ENCODE peak calls at places on chromosomes 1 and 21, in eight cellular contexts. H is non-pigmented ciliary epithelial cell, I is LoVo, W is SK-N-DZ, G is epithelial cell of proximal tubule, R is posterior vena cava, M is Right ventricle myocardium superior, E is brain microvascular endothelial cell. T is an unnamed sample.

GRCh38 chr1:240256836-240257503 is 165.3 kb downstream of the FMN2 start:
- DNase-seq in H (no peak), I (no peak), W (no peak), G (no peak), R (no peak), M (no peak), E (no peak), T (no peak)

GRCh38 chr1:119254067-119254720 is 113.7 kb upstream of the WARS2 start:
- DNase-seq in H (no peak), I (no peak), W (no peak), G (peak; percentile 32), R (no peak), M (no peak), E (no peak), T (no peak)

GRCh38 chr1:44002606-44003157 is 11.3 kb downstream of the CCDC24 start:
- DNase-seq in H (no peak), I (no peak), W (no peak), G (no peak), R (no peak), M (no peak), E (no peak), T (no peak)

GRCh38 chr1:8047686-8048522 is 21.8 kb upstream of the ERRFI1 start:
- DNase-seq in H (no peak), I (peak; percentile 57), W (no peak), G (no peak), R (no peak), M (no peak), E (peak; percentile 58), T (peak; percentile 8)

GRCh38 chr1:199422206-199422605 is 605.3 kb upstream of the NR5A2 start:
- DNase-seq in H (no peak), I (no peak), W (peak; percentile 5), G (no peak), R (no peak), M (no peak), E (peak; percentile 44), T (peak; percentile 60)

GRCh38 chr1:235919797-235920475 is 53.2 kb upstream of the LYST start:
- DNase-seq in H (no peak), I (peak; percentile 22), W (no peak), G (peak; percentile 56), R (no peak), M (no peak), E (peak; percentile 59), T (peak; percentile 99)

GRCh38 chr1:232385221-232385620 is 244.7 kb downstream of the SIPA1L2 start:
- DNase-seq in H (peak; percentile 23), I (no peak), W (no peak), G (no peak), R (no peak), M (no peak), E (peak; percentile 83), T (no peak)

GRCh38 chr1:228416217-228416971 is at the start of gene TRIM17:
- DNase-seq in H (no peak), I (no peak), W (no peak), G (no peak), R (peak; percentile 79), M (no peak), E (no peak), T (peak; percentile 66)

GRCh38 chr1:101026394-101026788 is 807 bp upstream of the DPH5 start:
- DNase-seq in H (no peak), I (no peak), W (no peak), G (no peak), R (no peak), M (no peak), E (no peak), T (no peak)

GRCh38 chr1:109385417-109385816 is 12.3 kb downstream of the SORT1 start:
- DNase-seq in H (no peak), I (no peak), W (no peak), G (no peak), R (no peak), M (peak; percentile 50), E (no peak), T (peak; percentile 75)

GRCh38 chr1:33004628-33005027 is 32.1 kb downstream of the AK2 start:
- DNase-seq in H (no peak), I (no peak), W (no peak), G (no peak), R (no peak), M (no peak), E (peak; percentile 25), T (no peak)

GRCh38 chr1:172777767-172778166 is 118.9 kb downstream of the FASLG start:
- DNase-seq in H (no peak), I (no peak), W (no peak), G (no peak), R (no peak), M (no peak), E (no peak), T (no peak)

GRCh38 chr1:202798260-202798659 is 10.0 kb downstream of the KDM5B start:
- DNase-seq in H (no peak), I (no peak), W (no peak), G (no peak), R (no peak), M (no peak), E (no peak), T (no peak)

GRCh38 chr1:19209439-19209989 is 552 bp downstream of the UBR4 start:
- DNase-seq in H (no peak), I (peak; percentile 36), W (peak; percentile 33), G (no peak), R (peak; percentile 83), M (no peak), E (peak; percentile 41), T (peak; percentile 32)

GRCh38 chr1:51329443-51330325 is 678 bp downstream of the TTC39A start:
- DNase-seq in H (no peak), I (no peak), W (no peak), G (no peak), R (no peak), M (peak; percentile 76), E (no peak), T (peak; percentile 90)

GRCh38 chr1:4045397-4046010 is 145.4 kb upstream of the C1orf174 start:
- DNase-seq in H (no peak), I (no peak), W (no peak), G (no peak), R (no peak), M (no peak), E (no peak), T (peak; percentile 20)

GRCh38 chr1:236354330-236355147 is 39.5 kb upstream of the EDARADD start:
- DNase-seq in H (peak; percentile 24), I (no peak), W (no peak), G (no peak), R (no peak), M (no peak), E (peak; percentile 54), T (no peak)

GRCh38 chr1:30822006-30822405 is 64.4 kb upstream of the LAPTM5 start:
- DNase-seq in H (no peak), I (no peak), W (no peak), G (no peak), R (no peak), M (no peak), E (no peak), T (no peak)

GRCh38 chr1:220918285-220918951 is 39.2 kb downstream of the HLX start:
- DNase-seq in H (no peak), I (no peak), W (peak; percentile 25), G (no peak), R (no peak), M (no peak), E (no peak), T (peak; percentile 77)

GRCh38 chr1:246805135-246805716 is 81.0 kb downstream of the SCCPDH start:
- DNase-seq in H (no peak), I (no peak), W (no peak), G (no peak), R (no peak), M (no peak), E (no peak), T (no peak)

GRCh38 chr1:145956776-145957442 is 908 bp downstream of the LIX1L start:
- DNase-seq in H (no peak), I (no peak), W (peak; percentile 23), G (no peak), R (no peak), M (peak; percentile 51), E (no peak), T (no peak)

GRCh38 chr1:219883400-219884332 is 44.7 kb downstream of the SLC30A10 start:
- DNase-seq in H (no peak), I (no peak), W (no peak), G (no peak), R (no peak), M (no peak), E (no peak), T (peak; percentile 16)

GRCh38 chr1:214587165-214587564 is 15.8 kb upstream of the CENPF start:
- DNase-seq in H (no peak), I (no peak), W (no peak), G (no peak), R (no peak), M (no peak), E (no peak), T (peak; percentile 56)

GRCh38 chr1:65001238-65001792 is 35.0 kb upstream of the JAK1 start:
- DNase-seq in H (no peak), I (no peak), W (no peak), G (no peak), R (peak; percentile 97), M (peak; percentile 92), E (peak; percentile 73), T (no peak)

GRCh38 chr1:205052689-205053088 is 9.7 kb downstream of the CNTN2 start:
- DNase-seq in H (no peak), I (no peak), W (no peak), G (no peak), R (no peak), M (no peak), E (no peak), T (peak; percentile 97)

GRCh38 chr1:235622933-235623790 is 26.4 kb downstream of the GNG4 start:
- DNase-seq in H (no peak), I (no peak), W (no peak), G (no peak), R (no peak), M (no peak), E (no peak), T (peak; percentile 20)

GRCh38 chr1:228085287-228085926 is 2.9 kb downstream of the ARF1 start:
- DNase-seq in H (peak; percentile 54), I (no peak), W (no peak), G (no peak), R (peak; percentile 52), M (peak; percentile 36), E (peak; percentile 55), T (no peak)

GRCh38 chr21:29095203-29095602 is 21.8 kb upstream of the CCT8 start:
- DNase-seq in H (no peak), I (no peak), W (no peak), G (no peak), R (no peak), M (no peak), E (no peak), T (peak; percentile 45)

GRCh38 chr1:15833069-15833679 is 14.3 kb upstream of the SPEN start:
- DNase-seq in H (no peak), I (peak; percentile 51), W (no peak), G (no peak), R (peak; percentile 85), M (peak; percentile 61), E (peak; percentile 28), T (peak; percentile 72)

GRCh38 chr1:237191403-237191802 is 149.4 kb downstream of the RYR2 start:
- DNase-seq in H (no peak), I (no peak), W (no peak), G (no peak), R (no peak), M (no peak), E (no peak), T (no peak)

GRCh38 chr1:201153474-201154388 is 543 bp downstream of the TMEM9 start:
- DNase-seq in H (no peak), I (no peak), W (no peak), G (no peak), R (no peak), M (no peak), E (no peak), T (peak; percentile 81)

GRCh38 chr1:53107570-53108322 is 34.7 kb downstream of the SLC1A7 start:
- DNase-seq in H (no peak), I (no peak), W (no peak), G (no peak), R (no peak), M (no peak), E (peak; percentile 90), T (peak; percentile 43)

GRCh38 chr1:91582431-91582921 is 81.8 kb downstream of the CDC7 start:
- DNase-seq in H (peak; percentile 87), I (peak; percentile 54), W (no peak), G (peak; percentile 91), R (no peak), M (no peak), E (peak; percentile 93), T (no peak)

GRCh38 chr1:230067441-230067870 is 418 bp downstream of the GALNT2 start:
- DNase-seq in H (no peak), I (no peak), W (no peak), G (no peak), R (peak; percentile 86), M (peak; percentile 58), E (no peak), T (peak; percentile 55)